ENCODE peak calls at places on chromosome 20, in six cellular contexts. W is smooth muscle cell of the brain vasculature; A is CD4-positive, alpha-beta T cell; F is OCI-LY7; Q is B cell; L is GM23248. B is an unnamed sample.

GRCh38 chr20:12982098-12982497 is 26.7 kb upstream of the SPTLC3 start:
- DNase-seq in Q (no peak), A (no peak), L (no peak), W (no peak), F (no peak), B (no peak)

GRCh38 chr20:18738055-18738454 is 75.5 kb upstream of the SCP2D1 start:
- DNase-seq in Q (no peak), W (no peak), A (no peak), F (no peak), L (peak; percentile 47), B (no peak)

GRCh38 chr20:19812696-19813095 is 54.6 kb downstream of the RIN2 start:
- DNase-seq in L (peak; percentile 32), W (no peak), A (no peak), F (no peak), Q (no peak), B (no peak)

GRCh38 chr20:25195962-25196700 is 619 bp downstream of the ENTPD6 start:
- DNase-seq in L (no peak), Q (peak; percentile 52), W (no peak), A (peak; percentile 46), F (no peak), B (no peak)

GRCh38 chr20:10868299-10868698 is 194.5 kb upstream of the JAG1 start:
- DNase-seq in F (no peak), A (no peak), L (no peak), W (no peak), Q (no peak), B (no peak)

GRCh38 chr20:53773792-53774371 is 180.2 kb upstream of the ZNF217 start:
- DNase-seq in Q (no peak), W (no peak), F (no peak), L (peak; percentile 96), A (no peak), B (no peak)

GRCh38 chr20:13736792-13737191 is 47.9 kb downstream of the ESF1 start:
- DNase-seq in W (no peak), A (no peak), F (no peak), L (peak; percentile 83), Q (no peak), B (no peak)

GRCh38 chr20:34515484-34516037 is 661 bp upstream of the DYNLRB1 start:
- DNase-seq in W (no peak), L (peak; percentile 19), Q (peak; percentile 67), A (peak; percentile 70), F (peak; percentile 85), B (peak; percentile 68)

GRCh38 chr20:51125774-51126173 is 102.9 kb upstream of the KCNG1 start:
- DNase-seq in L (no peak), F (no peak), W (no peak), A (no peak), Q (no peak), B (no peak)

GRCh38 chr20:61252601-61253263 is 671 bp downstream of the CDH4 start:
- DNase-seq in Q (peak; percentile 49), L (peak; percentile 52), A (no peak), F (no peak), W (no peak), B (no peak)

GRCh38 chr20:33130553-33130952 is 37.4 kb upstream of the BPIFA2 start:
- DNase-seq in Q (no peak), W (no peak), A (no peak), F (no peak), L (peak; percentile 92), B (no peak)

GRCh38 chr20:54025166-54025835 is 45.1 kb downstream of the BCAS1 start:
- DNase-seq in W (no peak), F (no peak), L (peak; percentile 77), A (no peak), Q (no peak), B (no peak)

GRCh38 chr20:46984391-46984790 is 89.7 kb downstream of the EYA2 start:
- DNase-seq in A (no peak), W (no peak), L (peak; percentile 17), F (no peak), Q (no peak), B (no peak)

GRCh38 chr20:19995220-19995863 is 21.8 kb upstream of the NAA20 start:
- DNase-seq in Q (peak; percentile 48), F (peak; percentile 57), L (peak; percentile 78), W (no peak), A (no peak), B (no peak)

GRCh38 chr20:56631318-56631989 is 2.3 kb downstream of the TFAP2C start:
- DNase-seq in A (no peak), F (no peak), L (no peak), Q (no peak), W (no peak), B (no peak)

GRCh38 chr20:17843246-17844132 is 125.1 kb downstream of the SNX5 start:
- DNase-seq in A (no peak), W (peak; percentile 79), F (peak; percentile 44), Q (peak; percentile 42), L (peak; percentile 96), B (no peak)

GRCh38 chr20:50188879-50189680 is 1.6 kb upstream of the CEBPB start:
- DNase-seq in Q (no peak), L (no peak), A (no peak), F (no peak), W (no peak), B (no peak)

GRCh38 chr20:62710886-62711702 is 2.5 kb downstream of the NTSR1 start:
- DNase-seq in L (peak; percentile 32), W (no peak), Q (no peak), A (peak; percentile 46), F (no peak), B (no peak)

GRCh38 chr20:9298906-9299305 is 215.5 kb upstream of the LAMP5 start:
- DNase-seq in W (no peak), Q (no peak), L (no peak), F (no peak), A (no peak), B (no peak)

GRCh38 chr20:35000922-35001595 is 45.4 kb downstream of the MYH7B start:
- DNase-seq in A (no peak), L (no peak), W (no peak), F (no peak), Q (no peak), B (no peak)

GRCh38 chr20:17622086-17622850 is 52.4 kb downstream of the DSTN start:
- DNase-seq in F (no peak), A (peak; percentile 12), Q (peak; percentile 17), W (no peak), L (no peak), B (no peak)

GRCh38 chr20:38723069-38723981 is 961 bp upstream of the SLC32A1 start:
- DNase-seq in Q (peak; percentile 29), L (peak; percentile 32), W (no peak), A (no peak), F (no peak), B (no peak)

GRCh38 chr20:62288535-62289105 is 14.2 kb upstream of the ADRM1 start:
- DNase-seq in W (no peak), F (no peak), Q (no peak), A (no peak), L (no peak), B (no peak)

GRCh38 chr20:61724376-61724775 is 341.3 kb downstream of the TAF4 start:
- DNase-seq in W (no peak), F (no peak), L (no peak), A (no peak), Q (no peak), B (no peak)

GRCh38 chr20:45611054-45611453 is 18.5 kb upstream of the WFDC10A start:
- DNase-seq in W (no peak), F (no peak), L (peak; percentile 88), A (no peak), Q (no peak), B (no peak)

GRCh38 chr20:62918830-62919229 is 7.5 kb downstream of the DIDO1 start:
- DNase-seq in W (no peak), A (peak; percentile 54), Q (no peak), F (peak; percentile 52), L (no peak), B (no peak)

GRCh38 chr20:33273117-33273851 is 9.7 kb upstream of the BPIFB1 start:
- DNase-seq in Q (no peak), L (no peak), F (no peak), A (no peak), W (no peak), B (no peak)

GRCh38 chr20:32777177-32777956 is 15.2 kb downstream of the DNMT3B start:
- DNase-seq in F (no peak), W (no peak), L (no peak), A (no peak), Q (no peak), B (no peak)

GRCh38 chr20:22810626-22811559 is 224.2 kb upstream of the SSTR4 start:
- DNase-seq in A (no peak), W (no peak), L (no peak), F (no peak), Q (no peak), B (no peak)

GRCh38 chr20:47019106-47019824 is 124.6 kb downstream of the EYA2 start:
- DNase-seq in Q (no peak), A (no peak), F (no peak), W (peak; percentile 33), L (peak; percentile 49), B (no peak)

GRCh38 chr20:56513096-56513806 is 11.3 kb upstream of the FAM209A start:
- DNase-seq in F (no peak), W (no peak), A (no peak), Q (no peak), L (no peak), B (no peak)

GRCh38 chr20:7859371-7859802 is 80.9 kb downstream of the HAO1 start:
- DNase-seq in A (no peak), W (peak; percentile 20), Q (no peak), L (peak; percentile 79), F (peak; percentile 78), B (peak; percentile 28)

GRCh38 chr20:8019178-8019997 is at the start of gene TMX4:
- DNase-seq in W (peak; percentile 70), Q (peak; percentile 92), A (peak; percentile 87), L (peak; percentile 98), F (peak; percentile 96), B (peak; percentile 90)

GRCh38 chr20:1826046-1826445 is 69.2 kb upstream of the SIRPA start:
- DNase-seq in W (no peak), F (no peak), A (no peak), Q (no peak), L (no peak), B (no peak)

GRCh38 chr20:62874745-62875344 is 13.2 kb upstream of the TCFL5 start:
- DNase-seq in W (no peak), F (no peak), L (no peak), Q (no peak), A (no peak), B (no peak)

GRCh38 chr20:59082077-59082740 is 39.6 kb upstream of the PRELID3B start:
- DNase-seq in L (peak; percentile 67), A (no peak), Q (peak; percentile 16), F (peak; percentile 37), W (no peak), B (no peak)

GRCh38 chr20:29497261-29497671 is 1760.2 kb upstream of the DEFB115 start:
- DNase-seq in F (no peak), Q (no peak), L (peak; percentile 5), A (peak; percentile 45), W (no peak), B (peak; percentile 7)

GRCh38 chr20:64093013-64093503 is 8.9 kb upstream of the LKAAEAR1 start:
- DNase-seq in F (no peak), L (peak; percentile 17), A (no peak), Q (no peak), W (no peak), B (no peak)

GRCh38 chr20:57408131-57408530 is 16.9 kb downstream of the RBM38 start:
- DNase-seq in L (no peak), W (no peak), Q (no peak), F (no peak), A (no peak), B (no peak)

B was measured in putamen.